ENCODE peak calls at places on chromosomes 11 and 22, in nine cellular contexts. Q, Z, F, T, S, O, B, M and J are unnamed samples.

GRCh38 chr11:9982127-9982795 is 311.8 kb downstream of the SBF2 start:
- DNase-seq in S (peak), Z (peak), B (peak), F (no peak), O (no peak), M (no peak), T (no peak), Q (no peak), J (peak)

GRCh38 chr22:31695423-31695822 is 33.4 kb upstream of the PISD start:
- DNase-seq in B (no peak), T (peak), S (no peak), Q (no peak), F (no peak), O (no peak), M (no peak), Z (no peak), J (no peak)

GRCh38 chr11:120217941-120218694 is 7.3 kb downstream of the OAF start:
- DNase-seq in M (no peak), Q (no peak), O (no peak), F (no peak), T (no peak), Z (no peak), B (no peak), S (no peak), J (no peak)

GRCh38 chr11:119365071-119365591 is 16.4 kb downstream of the USP2 start:
- DNase-seq in Q (peak), S (no peak), T (no peak), M (no peak), O (no peak), F (peak), B (peak), Z (no peak), J (peak)

GRCh38 chr22:44359496-44360110 is 46.9 kb upstream of the SHISAL1 start:
- DNase-seq in Z (no peak), B (no peak), F (peak), T (peak), S (no peak), O (no peak), Q (peak), M (no peak), J (no peak)

GRCh38 chr11:12103411-12104225 is 6.8 kb upstream of the MICAL2 start:
- DNase-seq in Q (no peak), Z (no peak), O (no peak), B (no peak), F (no peak), S (no peak), T (no peak), M (no peak), J (no peak)

GRCh38 chr11:98107736-98108135 is 913.0 kb upstream of the CNTN5 start:
- DNase-seq in M (no peak), Q (no peak), T (no peak), Z (no peak), F (no peak), S (no peak), O (no peak), B (no peak), J (no peak)

GRCh38 chr22:47196881-47197701 is 434.6 kb downstream of the TBC1D22A start:
- DNase-seq in S (no peak), B (no peak), M (no peak), T (no peak), Q (no peak), F (peak), O (peak), Z (no peak), J (no peak)

GRCh38 chr11:132997396-132997795 is 534.9 kb downstream of the OPCML start:
- DNase-seq in Z (no peak), M (no peak), O (no peak), Q (no peak), T (no peak), B (no peak), S (no peak), F (no peak), J (no peak)

GRCh38 chr11:128632151-128632791 is 44.9 kb upstream of the ETS1 start:
- DNase-seq in T (peak), Q (no peak), O (no peak), F (peak), B (peak), S (peak), M (peak), Z (peak), J (peak)

GRCh38 chr22:48192920-48193319 is 1430.5 kb downstream of the TBC1D22A start:
- DNase-seq in M (no peak), Q (no peak), Z (no peak), B (no peak), F (no peak), S (no peak), T (peak), O (no peak), J (no peak)

GRCh38 chr11:1970956-1971355 is 23.8 kb downstream of the MRPL23 start:
- DNase-seq in B (no peak), M (no peak), T (no peak), Z (no peak), O (no peak), S (peak), Q (peak), F (peak), J (no peak)

GRCh38 chr11:44356351-44356750 is 46.4 kb upstream of the ALX4 start:
- DNase-seq in F (no peak), O (no peak), Z (no peak), M (no peak), B (no peak), S (no peak), Q (no peak), T (no peak), J (no peak)

GRCh38 chr11:61914471-61915171 is 2.7 kb downstream of the RAB3IL1 start:
- DNase-seq in O (peak), B (no peak), M (no peak), T (no peak), F (no peak), Z (no peak), Q (peak), S (no peak), J (no peak)

GRCh38 chr11:36280531-36280930 is 8.7 kb downstream of the COMMD9 start:
- DNase-seq in S (no peak), M (no peak), Q (no peak), O (peak), F (no peak), B (no peak), T (no peak), Z (peak), J (peak)

GRCh38 chr11:36282926-36283325 is 6.3 kb downstream of the COMMD9 start:
- DNase-seq in S (no peak), Z (no peak), O (peak), F (no peak), Q (no peak), T (no peak), B (no peak), M (no peak), J (no peak)

GRCh38 chr11:36273110-36273509 is 16.1 kb downstream of the COMMD9 start:
- DNase-seq in M (no peak), Q (no peak), Z (no peak), F (no peak), B (no peak), S (no peak), O (peak), T (no peak), J (peak)

GRCh38 chr11:36281850-36282249 is 7.4 kb downstream of the COMMD9 start:
- DNase-seq in Z (no peak), F (no peak), M (no peak), S (no peak), Q (no peak), B (no peak), O (no peak), T (no peak), J (no peak)

GRCh38 chr11:36278531-36279245 is 10.5 kb downstream of the COMMD9 start:
- DNase-seq in B (peak), S (no peak), M (no peak), T (no peak), Q (no peak), Z (peak), O (peak), F (no peak), J (no peak)
- TF ChIP-seq CTCF in B (no peak), S (no peak), M (no peak), T (no peak), Q (no peak), Z (peak), O (no peak), F (no peak), J (no peak)

GRCh38 chr11:123193742-123194141 is 1.3 kb downstream of the CLMP start:
- DNase-seq in Z (no peak), S (no peak), Q (no peak), F (no peak), B (no peak), O (no peak), T (no peak), M (no peak), J (peak)

GRCh38 chr11:123194308-123195181 is 503 bp downstream of the CLMP start:
- DNase-seq in S (no peak), F (no peak), Q (peak), B (no peak), M (no peak), T (peak), O (no peak), Z (peak), J (peak)

GRCh38 chr11:123195182-123196059 is at the start of gene CLMP:
- DNase-seq in M (no peak), S (no peak), B (peak), T (peak), O (peak), Q (peak), F (no peak), Z (no peak), J (peak)

GRCh38 chr11:123197711-123198110 is 2.7 kb upstream of the CLMP start:
- DNase-seq in S (no peak), Z (peak), M (no peak), O (no peak), B (peak), Q (no peak), F (no peak), T (peak), J (peak)

GRCh38 chr11:123196060-123196714 is 1.1 kb upstream of the CLMP start:
- DNase-seq in Q (no peak), T (no peak), S (no peak), M (no peak), O (no peak), B (no peak), Z (no peak), F (no peak), J (no peak)
- H3K4me3 ChIP-seq in Q (no peak), T (no peak), S (no peak), M (no peak), O (no peak), B (no peak), Z (no peak), F (no peak), J (peak)

GRCh38 chr22:19559324-19559811 is 35.2 kb upstream of the CLDN5 start:
- DNase-seq in Z (peak), T (no peak), Q (no peak), O (no peak), M (no peak), F (no peak), S (no peak), B (no peak), J (no peak)
- TF ChIP-seq CTCF in Z (peak), T (no peak), Q (no peak), O (no peak), M (no peak), F (no peak), S (no peak), B (no peak), J (no peak)

GRCh38 chr11:65915821-65916251 is 3.0 kb downstream of the C11orf68 start:
- DNase-seq in S (peak), B (peak), T (peak), Z (peak), F (peak), M (no peak), O (peak), Q (peak), J (peak)
- H3K4me3 ChIP-seq in S (peak), B (peak), T (peak), Z (no peak), F (no peak), M (no peak), O (no peak), Q (peak), J (peak)

GRCh38 chr11:66267039-66267378 is 1.4 kb upstream of the RAB1B start:
- DNase-seq in S (peak), T (no peak), O (no peak), Q (no peak), Z (no peak), M (no peak), F (no peak), B (no peak), J (no peak)

GRCh38 chr11:66266378-66267038 is 1.9 kb upstream of the RAB1B start:
- DNase-seq in O (no peak), T (no peak), B (no peak), M (no peak), S (no peak), Z (no peak), Q (no peak), F (peak), J (no peak)

GRCh38 chr11:66267379-66268209 is 845 bp upstream of the RAB1B start:
- DNase-seq in T (peak), F (peak), Z (peak), S (peak), Q (peak), O (peak), M (peak), B (peak), J (peak)

GRCh38 chr11:66268953-66269906 is 791 bp downstream of the RAB1B start:
- DNase-seq in Q (no peak), O (no peak), Z (no peak), F (peak), S (peak), M (peak), T (peak), B (peak), J (peak)

DNA sequence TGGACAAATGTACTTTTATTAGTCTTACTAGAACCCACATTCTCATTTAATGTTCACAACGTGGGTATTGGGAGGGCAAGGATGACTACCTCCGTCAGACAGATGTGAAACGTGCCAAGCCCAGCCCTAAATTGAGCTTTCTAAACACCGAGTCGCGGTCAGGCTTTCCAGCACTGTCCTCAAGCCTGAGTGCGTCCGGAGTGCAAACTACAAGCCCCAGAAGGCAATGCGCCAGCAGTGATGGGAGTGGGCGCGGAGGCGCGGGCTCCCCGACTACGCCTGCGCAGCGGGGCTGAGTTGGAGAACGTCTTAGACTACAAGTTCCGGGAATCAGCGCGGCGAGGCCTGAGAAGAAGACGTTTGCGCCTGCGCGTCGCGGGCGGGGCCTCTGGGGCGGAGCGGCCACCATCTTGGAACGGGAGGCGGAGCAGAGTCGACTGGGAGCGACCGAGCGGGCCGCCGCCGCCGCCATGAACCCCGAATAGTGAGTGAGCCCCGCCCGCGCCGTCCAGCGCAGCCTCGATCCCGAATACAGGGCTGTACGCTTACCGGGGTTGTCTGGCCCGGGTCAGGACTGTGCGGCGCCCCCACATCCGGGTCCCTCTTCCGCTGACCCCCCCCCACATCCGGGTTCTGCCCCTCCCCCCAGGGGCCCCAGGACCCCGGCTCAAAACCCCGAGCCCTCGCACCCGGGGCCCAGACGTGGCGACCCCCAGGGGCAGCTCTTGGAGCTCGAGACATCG is at the start of gene RAB1B:
- DNase-seq in O (peak), S (peak), Z (peak), B (peak), F (peak), T (peak), Q (peak), M (peak), J (peak)
- TF ChIP-seq CTCF in O (no peak), S (no peak), Z (no peak), B (no peak), F (no peak), T (no peak), Q (peak), M (no peak), J (no peak)

GRCh38 chr11:33025339-33025722 is 9.7 kb downstream of the DEPDC7 start:
- DNase-seq in F (no peak), Z (no peak), Q (no peak), M (no peak), B (no peak), S (no peak), T (no peak), O (no peak), J (no peak)
- H3K4me3 ChIP-seq in F (no peak), Z (no peak), Q (no peak), M (no peak), B (no peak), S (no peak), T (no peak), O (no peak), J (no peak)

DNA sequence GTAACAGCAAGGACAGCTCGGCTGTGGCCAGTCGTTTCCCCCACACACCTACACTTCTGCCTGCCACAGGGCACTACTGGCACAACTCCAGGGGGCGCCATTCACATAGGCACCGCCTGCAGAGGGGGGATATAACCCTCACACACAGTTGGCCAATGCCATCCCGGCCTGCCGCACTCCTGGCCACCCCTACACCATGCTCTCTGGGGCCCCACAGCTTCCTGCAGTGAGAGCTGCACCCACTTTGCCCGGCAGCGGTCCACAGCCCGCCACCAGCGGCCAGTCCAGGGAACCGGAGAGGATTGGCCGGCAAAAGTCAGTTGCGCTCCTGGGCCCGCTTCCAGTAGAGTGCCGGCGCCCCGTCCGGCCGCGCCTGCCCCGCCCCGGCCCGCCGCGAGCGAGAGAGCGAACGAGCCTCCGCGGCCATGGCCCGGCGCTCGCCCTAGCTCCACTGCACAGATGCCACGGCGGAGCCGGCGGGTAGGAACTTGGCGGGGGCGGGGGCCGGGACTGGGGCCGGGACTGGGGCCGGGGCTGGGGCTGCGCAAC is 25.6 kb upstream of the SUSD2 start:
- DNase-seq in Z (peak), B (peak), Q (peak), T (peak), S (peak), O (peak), F (peak), M (peak), J (peak)
- TF ChIP-seq CTCF in Z (no peak), B (peak), Q (peak), T (peak), S (peak), O (peak), F (peak), M (peak), J (peak)

DNA sequence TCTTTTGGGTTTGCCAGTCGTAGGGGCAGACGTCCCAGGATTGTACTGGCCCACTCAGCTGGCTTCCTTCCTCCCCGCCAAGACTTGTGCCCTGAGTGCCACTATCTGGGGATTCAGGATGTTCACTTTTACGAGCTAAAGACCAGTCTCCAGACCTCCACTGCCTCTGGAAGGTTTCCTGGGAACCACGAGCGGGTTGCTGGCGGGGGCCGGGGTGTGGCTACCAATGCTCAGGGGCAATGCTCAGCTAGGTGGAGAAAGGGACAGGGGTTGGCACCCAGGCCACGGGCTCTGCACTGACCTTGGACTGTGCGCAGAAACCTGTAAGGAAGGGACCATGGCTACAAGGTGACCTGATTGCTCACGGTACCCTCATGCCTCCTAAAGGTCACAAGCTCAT is 2.2 kb downstream of the NEFH start:
- DNase-seq in Z (no peak), Q (no peak), T (no peak), F (no peak), O (no peak), B (no peak), M (no peak), S (no peak), J (no peak)
- H3K4me3 ChIP-seq in Z (no peak), Q (no peak), T (no peak), F (no peak), O (no peak), B (no peak), M (no peak), S (no peak), J (no peak)

DNA sequence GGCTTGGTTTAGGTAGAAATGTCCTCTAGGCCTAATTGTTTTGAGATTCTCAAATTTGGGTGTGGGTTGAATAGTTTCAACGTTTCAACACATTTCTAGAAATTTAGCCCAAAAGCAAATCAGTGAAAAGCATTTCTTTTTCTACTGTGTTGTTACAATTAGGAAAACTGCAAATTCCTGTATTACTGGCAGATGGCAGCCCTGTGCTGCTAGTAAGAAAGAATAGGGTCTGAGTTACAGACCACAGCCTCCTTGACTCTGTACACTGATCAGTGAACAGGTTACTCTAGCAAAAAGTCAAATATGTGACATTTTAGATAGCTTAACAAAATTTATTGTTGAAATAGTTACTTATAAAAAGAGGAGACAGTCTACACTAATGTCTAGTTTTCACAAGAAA is 703.0 kb downstream of the JRKL start:
- DNase-seq in M (no peak), S (no peak), Q (no peak), F (no peak), Z (no peak), T (no peak), B (no peak), O (no peak), J (no peak)
- TF ChIP-seq CTCF in M (no peak), S (no peak), Q (no peak), F (no peak), Z (no peak), T (no peak), B (no peak), O (no peak), J (no peak)